ENCODE peak calls at places on chromosomes 13 and 19, in nine cellular contexts. O is stimulated activated CD4-positive, alpha-beta T cell treated with anti-CD3 and anti-CD28 coated beads, Interleukin-2, amount 100 ng/mL, for 48 hours; T is uterus; J is NCI-H1930; Z is activated T-cell treated with anti-CD3 and anti-CD28 coated beads, Interleukin-2, amount 50 U/mL, for 1 hour; U is kidney tubule cell; W is mesothelial cell of epicardium; R is NCI-H1436; N is HFFc6. B is an unnamed sample.

GRCh38 chr13:59112375-59112774 is 1051.4 kb downstream of the DIAPH3 start:
- DNase-seq in J (no peak), U (peak), R (no peak), T (no peak), Z (no peak), O (no peak), W (no peak), N (peak), B (no peak)

GRCh38 chr13:77521595-77522367 is 13.7 kb upstream of the SCEL start:
- DNase-seq in T (no peak), R (no peak), N (no peak), J (no peak), Z (no peak), W (no peak), O (no peak), U (peak), B (no peak)

GRCh38 chr13:21458457-21458815 is 667 bp downstream of the ZDHHC20 start:
- DNase-seq in O (peak), J (peak), W (no peak), R (no peak), N (no peak), Z (peak), U (peak), T (peak), B (peak)

GRCh38 chr13:40208517-40208916 is 457.9 kb downstream of the FOXO1 start:
- DNase-seq in N (no peak), J (no peak), R (no peak), T (no peak), Z (no peak), O (no peak), U (no peak), W (no peak), B (no peak)

GRCh38 chr19:11843741-11844140 is 4.8 kb upstream of the ZNF439 start:
- DNase-seq in T (no peak), U (no peak), R (no peak), N (no peak), O (no peak), W (no peak), Z (no peak), J (peak), B (no peak)

GRCh38 chr13:109933476-109933875 is 147.1 kb upstream of the IRS2 start:
- DNase-seq in U (no peak), J (no peak), T (no peak), O (no peak), R (no peak), Z (no peak), N (no peak), W (no peak), B (no peak)

GRCh38 chr13:45162821-45163220 is 38.0 kb downstream of the KCTD4 start:
- DNase-seq in U (peak), N (peak), O (no peak), R (no peak), J (no peak), T (no peak), W (no peak), Z (no peak), B (no peak)

GRCh38 chr19:50206191-50206590 is 2.8 kb downstream of the MYH14 start:
- DNase-seq in O (no peak), T (no peak), R (no peak), Z (no peak), J (no peak), U (no peak), W (no peak), N (no peak), B (no peak)

GRCh38 chr13:30608364-30608763 is 9.4 kb upstream of the USPL1 start:
- DNase-seq in R (no peak), J (no peak), U (no peak), W (no peak), T (no peak), Z (no peak), O (no peak), N (no peak), B (no peak)

GRCh38 chr19:30253581-30253996 is 118.6 kb upstream of the ZNF536 start:
- DNase-seq in W (no peak), J (no peak), O (no peak), Z (no peak), U (peak), N (no peak), T (no peak), R (no peak), B (no peak)

GRCh38 chr13:59766236-59766635 is 397.5 kb downstream of the DIAPH3 start:
- DNase-seq in J (no peak), U (no peak), T (no peak), Z (no peak), O (no peak), N (no peak), W (no peak), R (no peak), B (no peak)

GRCh38 chr19:54415901-54416621 is 797 bp downstream of the TTYH1 start:
- DNase-seq in U (no peak), O (no peak), J (no peak), N (no peak), T (no peak), Z (no peak), W (no peak), R (no peak), B (no peak)

GRCh38 chr19:5903502-5904301 is at the start of gene NDUFA11:
- DNase-seq in J (peak), R (peak), W (peak), Z (peak), U (peak), O (peak), N (peak), T (peak), B (peak)

GRCh38 chr13:99124046-99124400 is 76.6 kb upstream of the UBAC2 start:
- DNase-seq in R (no peak), N (no peak), U (no peak), T (no peak), J (no peak), W (no peak), Z (no peak), O (no peak), B (no peak)

GRCh38 chr13:79637086-79637763 is 156.3 kb downstream of the NDFIP2 start:
- DNase-seq in R (no peak), W (no peak), U (no peak), N (no peak), O (no peak), Z (no peak), T (no peak), J (no peak), B (no peak)

GRCh38 chr19:17448190-17448967 is at the start of gene TMEM221:
- DNase-seq in Z (peak), O (peak), U (no peak), W (peak), J (no peak), T (peak), R (no peak), N (no peak), B (no peak)

GRCh38 chr19:8663920-8664670 is 33.7 kb downstream of the NFILZ start:
- DNase-seq in Z (peak), J (no peak), W (no peak), N (no peak), R (no peak), O (peak), T (no peak), U (no peak), B (no peak)

GRCh38 chr13:44191504-44192171 is 182.0 kb upstream of the SERP2 start:
- DNase-seq in W (no peak), U (peak), Z (peak), O (peak), N (peak), J (peak), R (no peak), T (peak), B (peak)

GRCh38 chr19:36331353-36332228 is 47.4 kb downstream of the ZFP14 start:
- DNase-seq in J (peak), N (peak), Z (peak), T (peak), R (no peak), W (peak), U (peak), O (peak), B (peak)

GRCh38 chr13:28792992-28793391 is 27.1 kb upstream of the MTUS2 start:
- DNase-seq in Z (no peak), R (no peak), U (peak), W (no peak), N (peak), J (no peak), T (no peak), O (no peak), B (no peak)

GRCh38 chr13:46232281-46232680 is 20.6 kb downstream of the LRRC63 start:
- DNase-seq in W (no peak), J (no peak), N (peak), U (no peak), T (no peak), Z (no peak), R (no peak), O (no peak), B (no peak)

GRCh38 chr13:103815619-103816018 is 749.4 kb upstream of the SLC10A2 start:
- DNase-seq in W (no peak), N (no peak), R (no peak), U (peak), J (no peak), O (no peak), T (no peak), Z (no peak), B (no peak)

B was measured in COR-L47.